ENCODE peak calls at places on chromosomes 5 and 9, in nine cellular contexts. J is HCT116, F is spleen, Q is transverse colon, P is HL-60, E is GM23338, L is breast epithelium, G is GM12878, K is stomach. O is an unnamed sample.

GRCh38 chr5:137220523-137220927 is 278.6 kb downstream of the SPOCK1 start:
- DNase-seq in E (peak; percentile 76), F (no peak), K (no peak), Q (no peak), G (no peak), P (peak; percentile 15), J (peak; percentile 76), L (no peak), O (no peak)

GRCh38 chr5:167425161-167425560 is 866.3 kb upstream of the WWC1 start:
- DNase-seq in J (no peak), F (no peak), Q (no peak), K (no peak), E (no peak), G (no peak), P (no peak), L (no peak), O (no peak)

GRCh38 chr9:110261631-110262030 is 5.3 kb upstream of the TXN start:
- DNase-seq in E (no peak), J (no peak), F (no peak), L (no peak), Q (no peak), K (no peak), G (no peak), P (no peak), O (no peak)

GRCh38 chr9:14671327-14671840 is 21.8 kb downstream of the ZDHHC21 start:
- DNase-seq in P (no peak), Q (no peak), L (no peak), G (no peak), F (no peak), K (no peak), J (no peak), E (no peak), O (no peak)

GRCh38 chr9:69573666-69574456 is 98.3 kb downstream of the APBA1 start:
- DNase-seq in Q (no peak), L (no peak), G (no peak), P (no peak), K (no peak), J (no peak), E (no peak), F (no peak), O (no peak)

GRCh38 chr5:179322071-179323025 is 22.9 kb downstream of the ADAMTS2 start:
- DNase-seq in G (no peak), E (no peak), K (no peak), Q (no peak), P (no peak), J (no peak), F (peak; percentile 62), L (no peak), O (no peak)

GRCh38 chr5:33311893-33312292 is 128.9 kb upstream of the TARS1 start:
- DNase-seq in P (no peak), F (no peak), L (no peak), G (no peak), Q (no peak), J (peak; percentile 4), E (no peak), K (no peak), O (no peak)

GRCh38 chr9:27154923-27155322 is 45.9 kb downstream of the TEK start:
- DNase-seq in F (no peak), K (no peak), L (no peak), Q (no peak), P (no peak), E (no peak), J (no peak), G (no peak), O (no peak)

GRCh38 chr5:154446183-154447073 is 631 bp downstream of the SAP30L start:
- DNase-seq in L (peak; percentile 29), K (peak; percentile 54), P (peak; percentile 11), E (peak; percentile 65), G (no peak), F (peak; percentile 94), Q (peak; percentile 49), J (no peak), O (peak; percentile 43)

GRCh38 chr5:154444559-154445421 is 1.0 kb upstream of the SAP30L start:
- DNase-seq in F (peak; percentile 86), K (no peak), Q (peak; percentile 22), L (no peak), G (no peak), P (peak; percentile 15), E (peak; percentile 60), J (no peak), O (no peak)

GRCh38 chr5:154447074-154447725 is 1.4 kb downstream of the SAP30L start:
- DNase-seq in F (no peak), E (no peak), G (no peak), Q (no peak), K (no peak), L (no peak), P (no peak), J (no peak), O (no peak)

GRCh38 chr5:154442801-154443200 is 3.0 kb upstream of the SAP30L start:
- DNase-seq in G (no peak), E (no peak), K (no peak), Q (no peak), L (no peak), J (no peak), P (no peak), F (no peak), O (no peak)

DNA sequence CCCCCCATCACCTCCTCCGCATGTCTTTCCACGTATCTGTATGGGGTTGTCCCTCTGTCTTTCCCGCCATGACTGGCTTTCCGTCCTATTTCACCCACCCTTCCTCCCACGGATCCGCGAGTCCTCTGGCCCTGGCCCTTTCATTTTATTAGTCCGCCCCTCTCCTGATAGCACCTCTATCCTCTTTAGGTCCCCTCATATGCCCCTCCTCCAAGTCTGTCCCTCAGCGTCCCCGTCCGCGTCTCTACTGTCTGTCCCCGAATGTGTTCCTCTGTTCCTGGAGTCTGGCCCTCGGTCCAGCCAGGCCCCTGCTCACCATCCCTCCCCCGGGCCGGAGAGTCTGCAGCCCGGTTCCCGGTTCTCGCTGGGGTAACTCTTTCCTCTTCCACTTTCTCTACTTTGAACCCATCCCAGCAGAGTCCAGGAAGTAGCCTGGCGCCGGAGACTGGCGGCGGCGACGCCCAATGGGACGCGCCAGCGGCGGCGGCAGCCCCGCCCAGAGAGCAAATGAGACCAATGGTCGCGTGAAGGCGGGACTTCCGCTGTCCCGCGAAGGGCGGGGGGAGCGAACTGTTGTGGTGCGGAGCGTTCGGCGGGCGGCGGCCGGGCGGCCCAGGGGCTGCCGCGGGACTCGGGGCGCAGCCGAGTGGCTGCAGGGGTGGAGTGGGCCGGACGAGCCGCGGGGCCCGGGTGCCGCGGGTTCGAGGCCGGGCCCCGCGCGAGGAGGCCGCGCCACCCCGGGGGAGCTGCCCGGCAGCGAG is at the start of gene SAP30L:
- DNase-seq in F (peak; percentile 97), P (peak; percentile 95), J (peak; percentile 71), G (peak; percentile 81), L (peak; percentile 92), Q (peak; percentile 97), K (peak; percentile 97), E (peak; percentile 96), O (peak; percentile 94)
- TF ChIP-seq POLR2AphosphoS5 in F (peak; percentile 96), P (peak; percentile 60), J (peak; percentile 79), G (peak; percentile 75), L (peak; percentile 60), Q (peak; percentile 94), K (peak; percentile 85), E (peak; percentile 77), O (peak; percentile 97)

DNA sequence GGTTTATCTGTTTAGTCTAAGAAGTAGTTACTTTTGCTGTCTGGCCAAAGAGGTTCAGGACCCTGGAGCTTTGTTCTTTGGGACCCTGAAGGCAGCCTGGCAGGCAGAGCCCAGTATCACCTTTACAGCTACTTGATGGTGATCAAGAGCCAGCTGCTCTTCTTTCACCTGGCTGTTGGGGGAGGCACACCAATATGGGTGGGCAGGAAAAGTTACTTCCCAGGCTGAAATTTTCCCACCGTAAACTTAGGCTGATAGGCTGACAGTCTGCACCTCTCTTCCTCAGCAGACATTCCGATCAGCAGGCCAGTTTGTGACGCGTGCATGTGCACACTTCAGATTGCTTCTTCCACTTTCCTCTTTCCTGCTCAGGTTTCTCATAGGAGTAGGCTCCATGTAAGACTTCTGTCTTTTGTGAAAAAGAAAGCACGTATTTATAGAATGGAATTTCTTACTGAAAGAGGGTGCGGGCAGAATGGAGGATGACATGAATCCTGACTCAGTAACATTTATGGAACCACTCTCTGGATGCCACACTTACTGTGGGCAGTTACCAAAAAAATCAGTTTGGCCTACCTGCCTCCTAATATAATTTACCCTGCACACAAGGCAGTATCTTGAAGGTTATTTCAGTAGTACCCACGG is 223.9 kb upstream of the DMRT1 start:
- DNase-seq in G (no peak), Q (no peak), E (peak; percentile 39), K (no peak), F (no peak), P (no peak), L (no peak), J (no peak), O (no peak)
- H3K27me3 ChIP-seq in G (no peaks in the 10 kb centered on the region), Q (no peaks in the 10 kb centered on the region), E (no peaks in the 10 kb centered on the region), K (no peaks in the 10 kb centered on the region), F (no peaks in the 10 kb centered on the region), P (no peaks in the 10 kb centered on the region), L (no peaks in the 10 kb centered on the region), J (no peaks in the 10 kb centered on the region), O (no peaks in the 10 kb centered on the region)

GRCh38 chr9:127796899-127797370 is 5.7 kb upstream of the FPGS start:
- DNase-seq in F (no peak), P (no peak), G (no peak), J (no peak), L (no peak), Q (no peak), K (no peak), E (no peak), O (no peak)

GRCh38 chr9:127793093-127793708 is 7.4 kb downstream of the CDK9 start:
- DNase-seq in L (no peak), E (no peak), J (no peak), P (no peak), K (peak; percentile 48), G (no peak), Q (no peak), F (no peak), O (no peak)

GRCh38 chr9:127796225-127796813 is 6.4 kb upstream of the FPGS start:
- DNase-seq in Q (no peak), E (no peak), K (peak; percentile 58), J (no peak), G (no peak), F (no peak), L (no peak), P (peak; percentile 27), O (no peak)

GRCh38 chr9:127792417-127793031 is 6.7 kb downstream of the CDK9 start:
- DNase-seq in G (no peak), L (no peak), F (no peak), P (no peak), K (no peak), E (no peak), J (no peak), Q (no peak), O (no peak)

DNA sequence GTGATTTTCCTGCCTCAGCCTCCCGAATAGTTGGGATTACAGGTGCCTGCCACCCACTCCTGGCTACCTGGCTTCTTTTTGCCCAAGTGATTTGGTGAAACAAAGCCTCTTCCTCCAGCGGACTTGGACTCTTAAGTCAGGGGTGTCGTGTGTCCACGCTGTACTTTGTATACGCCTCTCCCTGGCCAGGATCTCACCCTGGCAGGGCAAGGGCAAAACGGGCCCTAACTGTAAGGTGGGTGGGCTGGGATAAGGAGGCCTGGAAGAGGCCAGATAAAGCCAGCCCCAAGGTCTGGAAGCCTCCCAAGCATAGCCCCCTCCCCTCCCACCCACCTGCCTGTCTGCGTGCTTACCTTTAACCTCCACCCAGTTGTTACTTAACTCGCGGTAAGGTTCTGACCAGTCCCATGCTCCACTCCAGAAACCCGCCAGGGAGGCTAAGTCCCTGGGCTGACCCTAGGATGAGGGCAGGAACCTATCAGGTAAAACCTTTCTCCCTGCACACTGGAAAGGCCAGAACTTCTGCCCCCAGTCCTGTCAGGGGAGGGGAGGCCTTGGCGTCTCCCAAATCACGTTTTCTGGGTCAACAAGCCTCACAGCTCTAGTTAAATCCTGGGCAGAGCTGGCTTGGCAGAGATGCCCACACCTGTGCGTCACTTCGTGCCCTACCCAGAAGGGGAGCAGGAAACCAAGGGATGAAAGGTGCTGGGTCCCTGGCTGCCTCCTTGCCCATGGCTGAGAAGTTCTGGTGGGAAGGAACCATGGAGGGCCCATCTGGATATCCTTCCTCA is 8.4 kb downstream of the CDK9 start:
- DNase-seq in P (no peak), J (no peak), E (no peak), K (peak; percentile 66), G (no peak), F (no peak), Q (no peak), L (no peak), O (peak; percentile 53)
- TF ChIP-seq POLR2AphosphoS5 in P (no peak), J (no peak), E (no peak), K (no peak), G (no peak), F (peak; percentile 50), Q (no peak), L (no peak), O (peak; percentile 44)

GRCh38 chr9:72147676-72148075 is 1.6 kb upstream of the GDA start:
- DNase-seq in G (no peak), P (no peak), F (no peak), L (no peak), Q (no peak), K (no peak), J (no peak), E (no peak), O (no peak)
- H3K27me3 ChIP-seq in G (peaks cover 3% of the 10 kb centered on the region), P (peaks cover 21% of the 10 kb centered on the region), F (peaks cover 21% of the 10 kb centered on the region), L (peaks cover 35% of the 10 kb centered on the region), Q (peaks cover 23% of the 10 kb centered on the region), K (peaks cover 3% of the 10 kb centered on the region), J (no peaks in the 10 kb centered on the region), E (peaks cover 42% of the 10 kb centered on the region), O (peaks cover 4% of the 10 kb centered on the region)